ENCODE peak calls at places on chromosomes 6 and 20, in five cellular contexts. Y, O, E, Z and V are unnamed samples.

GRCh38 chr6:21201181-21201580 is 392.4 kb upstream of the SOX4 start:
- DNase-seq in O (no peak), E (no peak), Y (no peak), Z (no peak), V (no peak)

GRCh38 chr20:63885264-63886053 is 9.5 kb upstream of the DNAJC5 start:
- DNase-seq in E (no peak), O (no peak), Z (no peak), Y (no peak), V (no peak)

GRCh38 chr6:10522929-10523573 is 1.9 kb downstream of the GCNT2 start:
- DNase-seq in Z (peak), Y (no peak), E (no peak), O (no peak), V (no peak)

GRCh38 chr6:38170666-38171065 is 351.1 kb downstream of the ZFAND3 start:
- DNase-seq in Z (no peak), O (peak), E (no peak), Y (no peak), V (no peak)

GRCh38 chr6:169119669-169120068 is 134.0 kb downstream of the THBS2 start:
- DNase-seq in O (no peak), E (no peak), Y (no peak), Z (no peak), V (no peak)

GRCh38 chr20:44403194-44404112 is 48.0 kb downstream of the HNF4A start:
- DNase-seq in Y (no peak), Z (no peak), O (no peak), E (no peak), V (no peak)

GRCh38 chr6:20900396-20901160 is 366.3 kb downstream of the CDKAL1 start:
- DNase-seq in Z (no peak), E (no peak), O (no peak), Y (no peak), V (no peak)

GRCh38 chr20:33811763-33812672 is 870 bp downstream of the CHMP4B start:
- DNase-seq in Y (no peak), Z (peak), O (peak), E (peak), V (no peak)

GRCh38 chr20:62888406-62888805 is 26.8 kb upstream of the TCFL5 start:
- DNase-seq in O (no peak), Y (no peak), Z (no peak), E (no peak), V (no peak)

GRCh38 chr6:29746846-29747687 is 23.8 kb downstream of the HLA-F start:
- DNase-seq in Z (no peak), E (no peak), O (no peak), Y (no peak), V (no peak)
- H3K4me3 ChIP-seq in Z (no peak), E (no peak), O (no peak), Y (no peak), V (no peak)

GRCh38 chr6:13814938-13815575 is 700 bp upstream of the MCUR1 start:
- DNase-seq in Y (no peak), E (no peak), Z (no peak), O (no peak), V (no peak)
- H3K4me3 ChIP-seq in Y (peak), E (peak), Z (peak), O (peak), V (peak)

GRCh38 chr20:32333181-32333987 is 24.7 kb upstream of the ASXL1 start:
- DNase-seq in E (no peak), Y (no peak), O (no peak), Z (no peak), V (no peak)
- H3K4me3 ChIP-seq in E (no peak), Y (no peak), O (no peak), Z (no peak), V (no peak)

GRCh38 chr20:59299961-59300340 is 460 bp upstream of the EDN3 start:
- DNase-seq in O (no peak), Y (no peak), Z (no peak), E (no peak), V (peak)
- H3K4me3 ChIP-seq in O (no peak), Y (peak), Z (no peak), E (no peak), V (peak)